ENCODE peak calls at places on chromosomes 11 and 22, in five cellular contexts. D is stimulated activated CD8-positive, alpha-beta memory T cell treated with anti-CD3 and anti-CD28 coated beads, Interleukin-12 subunit alpha, Interleukin-12 subunit beta, amount 100 ng/mL, for 4 hours; R is lower lobe of right lung; J is NCI-H1417 treated with DMSO at 0.1 percent for 48 hours; F is HTR-8/SVneo. V is an unnamed sample.

GRCh38 chr11:2811206-2812091 is 74.1 kb downstream of the CDKN1C start:
- DNase-seq in D (no peak), R (peak), J (no peak), F (no peak), V (no peak)

GRCh38 chr11:130442728-130443127 is 5.7 kb upstream of the ADAMTS15 start:
- DNase-seq in D (no peak), R (no peak), J (no peak), F (no peak), V (no peak)

GRCh38 chr11:128852327-128853023 is 14.6 kb downstream of the KCNJ1 start:
- DNase-seq in D (no peak), R (no peak), J (no peak), F (no peak), V (no peak)

GRCh38 chr11:96045622-96046456 is 121.9 kb upstream of the MTMR2 start:
- DNase-seq in D (no peak), R (no peak), J (no peak), F (no peak), V (peak)

GRCh38 chr22:47218671-47219070 is 456.2 kb downstream of the TBC1D22A start:
- DNase-seq in D (no peak), R (no peak), J (no peak), F (no peak), V (no peak)

GRCh38 chr11:1335811-1336761 is 26.7 kb upstream of the TOLLIP start:
- DNase-seq in D (peak), R (peak), J (no peak), F (peak), V (no peak)

GRCh38 chr11:88297320-88298263 is 39.9 kb downstream of the CTSC start:
- DNase-seq in D (no peak), R (no peak), J (peak), F (no peak), V (no peak)

GRCh38 chr22:46563381-46564083 is 26.1 kb upstream of the CELSR1 start:
- DNase-seq in D (peak), R (peak), J (no peak), F (peak), V (peak)

GRCh38 chr11:57491371-57492061 is 24.0 kb downstream of the SLC43A1 start:
- DNase-seq in D (peak), R (no peak), J (no peak), F (no peak), V (no peak)

GRCh38 chr11:79708319-79708928 is 267.6 kb upstream of the TENM4 start:
- DNase-seq in D (no peak), R (no peak), J (no peak), F (peak), V (no peak)

GRCh38 chr11:67033661-67034166 is 10.8 kb downstream of the SYT12 start:
- DNase-seq in D (no peak), R (no peak), J (no peak), F (peak), V (peak)

GRCh38 chr11:90349741-90350140 is 126.9 kb upstream of the CHORDC1 start:
- DNase-seq in D (no peak), R (no peak), J (no peak), F (no peak), V (no peak)

GRCh38 chr11:57353024-57353423 is 14.9 kb downstream of the P2RX3 start:
- DNase-seq in D (no peak), R (no peak), J (no peak), F (no peak), V (no peak)

GRCh38 chr22:42763965-42764480 is 43.4 kb upstream of the A4GALT start:
- DNase-seq in D (no peak), R (no peak), J (no peak), F (no peak), V (no peak)